ENCODE peak calls at places on chromosomes 12 and 14, in five cellular contexts. One of them, this sample, is unnamed.

GRCh38 chr14:104388631-104389325 is 190.8 kb upstream of the C14orf180 start:
- DNase-seq in GM12865: no peak
- DNase-seq in astrocyte: no peak
- DNase-seq in upper lobe of right lung: peak; percentile 51
- DNase-seq in effector memory CD4-positive, alpha-beta T cell: no peak
- DNase-seq in this sample: no peak

GRCh38 chr14:75979071-75979571 is 2.7 kb downstream of the TGFB3 start:
- DNase-seq in astrocyte: no peak
- DNase-seq in GM12865: peak; percentile 27
- DNase-seq in upper lobe of right lung: no peak
- DNase-seq in effector memory CD4-positive, alpha-beta T cell: no peak
- DNase-seq in this sample: no peak

GRCh38 chr14:58238252-58239247 is 6.1 kb upstream of the PSMA3 start:
- DNase-seq in effector memory CD4-positive, alpha-beta T cell: no peak
- DNase-seq in GM12865: no peak
- DNase-seq in upper lobe of right lung: no peak
- DNase-seq in astrocyte: peak; percentile 6
- DNase-seq in this sample: no peak

GRCh38 chr14:22333408-22334274 is 255.4 kb downstream of the DAD1 start:
- DNase-seq in effector memory CD4-positive, alpha-beta T cell: no peak
- DNase-seq in GM12865: peak; percentile 27
- DNase-seq in astrocyte: peak; percentile 67
- DNase-seq in upper lobe of right lung: no peak
- DNase-seq in this sample: no peak

GRCh38 chr12:3540387-3541320 is 49.7 kb downstream of the PRMT8 start:
- DNase-seq in GM12865: no peak
- DNase-seq in effector memory CD4-positive, alpha-beta T cell: no peak
- DNase-seq in upper lobe of right lung: no peak
- DNase-seq in astrocyte: no peak
- DNase-seq in this sample: no peak

GRCh38 chr12:106152334-106152733 is 13.6 kb upstream of the NUAK1 start:
- DNase-seq in GM12865: no peak
- DNase-seq in effector memory CD4-positive, alpha-beta T cell: no peak
- DNase-seq in astrocyte: no peak
- DNase-seq in upper lobe of right lung: no peak
- DNase-seq in this sample: no peak

GRCh38 chr14:58455593-58456265 is 28.2 kb downstream of the KIAA0586 start:
- DNase-seq in astrocyte: peak; percentile 37
- DNase-seq in upper lobe of right lung: no peak
- DNase-seq in effector memory CD4-positive, alpha-beta T cell: no peak
- DNase-seq in GM12865: no peak
- DNase-seq in this sample: no peak

GRCh38 chr14:68910540-68910939 is 68.6 kb downstream of the ACTN1 start:
- DNase-seq in upper lobe of right lung: no peak
- DNase-seq in astrocyte: no peak
- DNase-seq in effector memory CD4-positive, alpha-beta T cell: no peak
- DNase-seq in GM12865: peak; percentile 35
- DNase-seq in this sample: no peak

GRCh38 chr12:7989827-7990491 is 42.6 kb upstream of the FOXJ2 start:
- DNase-seq in astrocyte: no peak
- DNase-seq in GM12865: peak; percentile 38
- DNase-seq in upper lobe of right lung: peak; percentile 85
- DNase-seq in effector memory CD4-positive, alpha-beta T cell: peak; percentile 34
- DNase-seq in this sample: peak; percentile 32

GRCh38 chr12:69553626-69554248 is 31.5 kb upstream of the CCT2 start:
- DNase-seq in astrocyte: peak; percentile 70
- DNase-seq in upper lobe of right lung: no peak
- DNase-seq in effector memory CD4-positive, alpha-beta T cell: no peak
- DNase-seq in GM12865: peak; percentile 28
- DNase-seq in this sample: no peak

GRCh38 chr12:121464331-121464730 is 64.4 kb downstream of the RNF34 start:
- DNase-seq in effector memory CD4-positive, alpha-beta T cell: no peak
- DNase-seq in astrocyte: no peak
- DNase-seq in upper lobe of right lung: no peak
- DNase-seq in GM12865: no peak
- DNase-seq in this sample: no peak

GRCh38 chr14:66105819-66106218 is 380.4 kb upstream of the CCDC196 start:
- DNase-seq in astrocyte: peak; percentile 46
- DNase-seq in effector memory CD4-positive, alpha-beta T cell: no peak
- DNase-seq in GM12865: no peak
- DNase-seq in upper lobe of right lung: no peak
- DNase-seq in this sample: no peak

GRCh38 chr14:21940887-21941855 is 267.6 kb upstream of the OR4E1 start:
- DNase-seq in GM12865: peak; percentile 28
- DNase-seq in astrocyte: no peak
- DNase-seq in upper lobe of right lung: no peak
- DNase-seq in effector memory CD4-positive, alpha-beta T cell: peak; percentile 14
- DNase-seq in this sample: no peak

GRCh38 chr12:54017027-54017788 is 8.4 kb downstream of the HOXC8 start:
- DNase-seq in astrocyte: no peak
- DNase-seq in upper lobe of right lung: no peak
- DNase-seq in effector memory CD4-positive, alpha-beta T cell: no peak
- DNase-seq in GM12865: no peak
- DNase-seq in this sample: no peak

GRCh38 chr12:67388331-67389163 is 119.4 kb downstream of the CAND1 start:
- DNase-seq in astrocyte: no peak
- DNase-seq in effector memory CD4-positive, alpha-beta T cell: no peak
- DNase-seq in upper lobe of right lung: no peak
- DNase-seq in GM12865: no peak
- DNase-seq in this sample: no peak

GRCh38 chr12:103857164-103857563 is 16.1 kb upstream of the NT5DC3 start:
- DNase-seq in upper lobe of right lung: no peak
- DNase-seq in GM12865: no peak
- DNase-seq in astrocyte: no peak
- DNase-seq in effector memory CD4-positive, alpha-beta T cell: no peak
- DNase-seq in this sample: no peak

GRCh38 chr12:105212431-105212830 is 23.5 kb downstream of the APPL2 start:
- DNase-seq in effector memory CD4-positive, alpha-beta T cell: no peak
- DNase-seq in upper lobe of right lung: no peak
- DNase-seq in astrocyte: peak; percentile 84
- DNase-seq in GM12865: no peak
- DNase-seq in this sample: no peak

GRCh38 chr12:121981456-121981855 is 40.2 kb upstream of the BCL7A start:
- DNase-seq in GM12865: no peak
- DNase-seq in upper lobe of right lung: no peak
- DNase-seq in effector memory CD4-positive, alpha-beta T cell: no peak
- DNase-seq in astrocyte: no peak
- DNase-seq in this sample: no peak

GRCh38 chr12:62170241-62170640 is 90.0 kb upstream of the USP15 start:
- DNase-seq in effector memory CD4-positive, alpha-beta T cell: no peak
- DNase-seq in upper lobe of right lung: no peak
- DNase-seq in astrocyte: no peak
- DNase-seq in GM12865: no peak
- DNase-seq in this sample: no peak

GRCh38 chr14:104827173-104828055 is 26.5 kb downstream of the ZBTB42 start:
- DNase-seq in effector memory CD4-positive, alpha-beta T cell: peak; percentile 50
- DNase-seq in GM12865: peak; percentile 37
- DNase-seq in astrocyte: peak; percentile 23
- DNase-seq in upper lobe of right lung: peak; percentile 81
- DNase-seq in this sample: no peak

GRCh38 chr14:81363746-81364400 is 36.3 kb downstream of the STON2 start:
- DNase-seq in effector memory CD4-positive, alpha-beta T cell: no peak
- DNase-seq in GM12865: no peak
- DNase-seq in upper lobe of right lung: no peak
- DNase-seq in astrocyte: no peak
- DNase-seq in this sample: no peak

GRCh38 chr14:75422169-75422568 is 5.7 kb upstream of the JDP2 start:
- DNase-seq in upper lobe of right lung: no peak
- DNase-seq in effector memory CD4-positive, alpha-beta T cell: no peak
- DNase-seq in astrocyte: peak; percentile 71
- DNase-seq in GM12865: no peak
- DNase-seq in this sample: no peak

GRCh38 chr12:6925543-6926279 is 2.0 kb upstream of the ATN1 start:
- DNase-seq in upper lobe of right lung: peak; percentile 82
- DNase-seq in effector memory CD4-positive, alpha-beta T cell: no peak
- DNase-seq in GM12865: no peak
- DNase-seq in astrocyte: peak; percentile 95
- DNase-seq in this sample: peak; percentile 73

GRCh38 chr14:101171650-101172049 is 268.1 kb upstream of the RTL1 start:
- DNase-seq in effector memory CD4-positive, alpha-beta T cell: no peak
- DNase-seq in GM12865: no peak
- DNase-seq in astrocyte: no peak
- DNase-seq in upper lobe of right lung: no peak
- DNase-seq in this sample: no peak

GRCh38 chr12:6229224-6229748 is 29.1 kb downstream of the CD9 start:
- DNase-seq in astrocyte: no peak
- DNase-seq in effector memory CD4-positive, alpha-beta T cell: no peak
- DNase-seq in upper lobe of right lung: no peak
- DNase-seq in GM12865: no peak
- DNase-seq in this sample: no peak

GRCh38 chr14:66444271-66444987 is 41.7 kb upstream of the CCDC196 start:
- DNase-seq in GM12865: no peak
- DNase-seq in effector memory CD4-positive, alpha-beta T cell: no peak
- DNase-seq in upper lobe of right lung: no peak
- DNase-seq in astrocyte: no peak
- DNase-seq in this sample: no peak

GRCh38 chr12:6950401-6950801 is 755 bp upstream of the PTPN6 start:
- DNase-seq in GM12865: peak; percentile 71
- DNase-seq in upper lobe of right lung: peak; percentile 49
- DNase-seq in astrocyte: no peak
- DNase-seq in effector memory CD4-positive, alpha-beta T cell: no peak
- DNase-seq in this sample: no peak

GRCh38 chr12:67957383-67957782 is 31.9 kb upstream of the IFNG-AS1 start:
- DNase-seq in upper lobe of right lung: no peak
- DNase-seq in GM12865: no peak
- DNase-seq in effector memory CD4-positive, alpha-beta T cell: no peak
- DNase-seq in astrocyte: no peak
- DNase-seq in this sample: no peak

GRCh38 chr12:52655720-52656124 is 3.7 kb upstream of the KRT2 start:
- DNase-seq in GM12865: no peak
- DNase-seq in effector memory CD4-positive, alpha-beta T cell: no peak
- DNase-seq in upper lobe of right lung: no peak
- DNase-seq in astrocyte: no peak
- DNase-seq in this sample: no peak

GRCh38 chr14:32078794-32079663 is 1.9 kb downstream of the ARHGAP5 start:
- DNase-seq in effector memory CD4-positive, alpha-beta T cell: no peak
- DNase-seq in astrocyte: peak; percentile 60
- DNase-seq in upper lobe of right lung: no peak
- DNase-seq in GM12865: peak; percentile 4
- DNase-seq in this sample: no peak

GRCh38 chr14:103483600-103483999 is 39.0 kb downstream of the CKB start:
- DNase-seq in astrocyte: peak; percentile 92
- DNase-seq in GM12865: no peak
- DNase-seq in upper lobe of right lung: no peak
- DNase-seq in effector memory CD4-positive, alpha-beta T cell: no peak
- DNase-seq in this sample: no peak

GRCh38 chr12:55845349-55845748 is 2.6 kb upstream of the MMP19 start:
- DNase-seq in upper lobe of right lung: no peak
- DNase-seq in astrocyte: no peak
- DNase-seq in effector memory CD4-positive, alpha-beta T cell: no peak
- DNase-seq in GM12865: no peak
- DNase-seq in this sample: no peak

GRCh38 chr12:55847033-55847432 is 4.3 kb upstream of the MMP19 start:
- DNase-seq in effector memory CD4-positive, alpha-beta T cell: no peak
- DNase-seq in astrocyte: peak; percentile 74
- DNase-seq in GM12865: no peak
- DNase-seq in upper lobe of right lung: no peak
- DNase-seq in this sample: no peak

GRCh38 chr12:55849616-55850015 is 6.9 kb upstream of the MMP19 start:
- DNase-seq in GM12865: no peak
- DNase-seq in upper lobe of right lung: no peak
- DNase-seq in effector memory CD4-positive, alpha-beta T cell: no peak
- DNase-seq in astrocyte: no peak
- DNase-seq in this sample: no peak

GRCh38 chr12:55845785-55846496 is 3.2 kb upstream of the MMP19 start:
- DNase-seq in astrocyte: no peak
- DNase-seq in effector memory CD4-positive, alpha-beta T cell: no peak
- DNase-seq in upper lobe of right lung: no peak
- DNase-seq in GM12865: no peak
- DNase-seq in this sample: no peak

DNA sequence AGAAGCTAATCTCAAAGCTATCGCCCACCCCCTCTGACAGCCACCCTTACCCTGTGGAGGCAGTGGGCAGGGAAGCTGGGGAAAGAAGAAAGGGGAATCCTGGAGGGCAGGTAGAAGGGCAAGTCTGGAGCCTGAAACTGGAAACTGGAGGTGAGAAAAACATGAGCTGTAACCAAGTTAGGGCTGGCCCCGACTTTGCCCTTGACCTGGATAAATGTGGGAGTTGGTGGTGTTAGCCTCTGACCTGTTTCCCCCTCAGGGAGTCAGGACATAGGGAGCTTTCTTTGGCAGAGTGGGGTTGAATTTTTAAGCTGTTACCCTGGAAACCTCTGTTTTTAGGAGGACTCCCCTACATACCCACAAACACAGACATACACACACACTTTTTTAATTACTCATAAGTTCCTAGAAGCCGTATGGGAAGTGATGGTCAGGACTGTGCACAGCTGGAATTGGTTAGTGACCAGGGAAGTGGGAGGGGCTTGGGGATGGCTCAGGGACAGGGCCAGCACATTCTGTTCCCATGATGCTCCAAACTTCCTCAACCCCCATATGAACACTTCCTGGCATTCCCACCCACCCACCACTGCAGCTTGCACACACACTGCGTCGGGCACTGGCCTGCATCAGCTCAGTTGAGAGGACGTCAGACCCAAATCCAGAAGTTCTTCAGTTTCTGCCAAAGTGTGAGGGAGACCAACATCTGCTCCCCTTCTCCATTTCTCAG is 5.0 kb upstream of the MMP19 start:
- DNase-seq in GM12865: no peak
- DNase-seq in upper lobe of right lung: peak; percentile 89
- DNase-seq in effector memory CD4-positive, alpha-beta T cell: no peak
- DNase-seq in astrocyte: peak; percentile 99
- DNase-seq in this sample: peak; percentile 89
- H3K4me3 ChIP-seq in GM12865: no peak overlapping the region
- H3K4me3 ChIP-seq in upper lobe of right lung: peak overlapping the region; percentile 22
- H3K4me3 ChIP-seq in effector memory CD4-positive, alpha-beta T cell: no peak overlapping the region
- H3K4me3 ChIP-seq in astrocyte: peak overlapping the region; percentile 11
- H3K4me3 ChIP-seq in this sample: peak overlapping the region; percentile 44

GRCh38 chr12:63930971-63931370 is 86.5 kb downstream of the SRGAP1 start:
- DNase-seq in effector memory CD4-positive, alpha-beta T cell: no peak
- DNase-seq in astrocyte: peak; percentile 64
- DNase-seq in upper lobe of right lung: no peak
- DNase-seq in GM12865: no peak
- DNase-seq in this sample: no peak
- H3K4me3 ChIP-seq in effector memory CD4-positive, alpha-beta T cell: no peak overlapping the region
- H3K4me3 ChIP-seq in astrocyte: no peak overlapping the region
- H3K4me3 ChIP-seq in upper lobe of right lung: no peak overlapping the region
- H3K4me3 ChIP-seq in GM12865: no peak overlapping the region
- H3K4me3 ChIP-seq in this sample: no peak overlapping the region

DNA sequence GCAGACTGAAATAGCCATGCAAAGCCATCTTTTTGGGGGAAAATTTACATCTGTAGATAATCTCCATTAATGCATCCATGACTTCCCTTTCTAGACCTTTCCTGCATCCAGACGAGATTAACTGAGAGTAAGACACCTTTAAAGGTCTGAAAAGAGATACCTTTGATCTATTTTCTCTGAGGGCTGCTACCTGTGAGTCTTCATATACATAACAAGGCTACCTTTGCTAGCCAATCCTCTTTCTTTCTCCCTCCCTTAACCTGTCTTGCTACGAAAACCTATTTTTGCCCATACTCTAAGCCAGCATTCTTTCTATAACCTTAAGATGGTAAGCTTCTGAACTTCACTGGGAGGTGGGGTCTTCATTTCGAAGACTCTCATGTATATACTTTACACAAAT is 908.5 kb upstream of the FBXO33 start:
- DNase-seq in astrocyte: no peak
- DNase-seq in effector memory CD4-positive, alpha-beta T cell: no peak
- DNase-seq in GM12865: no peak
- DNase-seq in upper lobe of right lung: no peak
- DNase-seq in this sample: no peak
- H3K4me3 ChIP-seq in astrocyte: no peak overlapping the region
- H3K4me3 ChIP-seq in effector memory CD4-positive, alpha-beta T cell: no peak overlapping the region
- H3K4me3 ChIP-seq in GM12865: no peak overlapping the region
- H3K4me3 ChIP-seq in upper lobe of right lung: no peak overlapping the region
- H3K4me3 ChIP-seq in this sample: no peak overlapping the region

GRCh38 chr14:50790568-50790967 is 40.4 kb downstream of the NIN start:
- DNase-seq in astrocyte: peak; percentile 64
- DNase-seq in effector memory CD4-positive, alpha-beta T cell: no peak
- DNase-seq in upper lobe of right lung: no peak
- DNase-seq in GM12865: peak; percentile 46
- DNase-seq in this sample: no peak
- H3K4me3 ChIP-seq in astrocyte: no peak overlapping the region
- H3K4me3 ChIP-seq in effector memory CD4-positive, alpha-beta T cell: no peak overlapping the region
- H3K4me3 ChIP-seq in upper lobe of right lung: no peak overlapping the region
- H3K4me3 ChIP-seq in GM12865: peak overlapping the region; percentile 48
- H3K4me3 ChIP-seq in this sample: peak overlapping the region; percentile 66